ENCODE peak calls at places on chromosome 10, in five cellular contexts. One of them, this sample, is unnamed.

GRCh38 chr10:67663449-67664087 is 32.4 kb downstream of the CTNNA3 start:
- DNase-seq in cardiac muscle cell: no peak
- DNase-seq in tibial nerve: no peak
- DNase-seq in testis: peak
- DNase-seq in A549: no peak
- DNase-seq in this sample: no peak

GRCh38 chr10:11180228-11180627 is 162.6 kb downstream of the CELF2 start:
- DNase-seq in A549: no peak
- DNase-seq in tibial nerve: no peak
- DNase-seq in cardiac muscle cell: no peak
- DNase-seq in testis: no peak
- DNase-seq in this sample: no peak

GRCh38 chr10:35192645-35193249 is 66.1 kb downstream of the CREM start:
- DNase-seq in cardiac muscle cell: no peak
- DNase-seq in A549: no peak
- DNase-seq in testis: no peak
- DNase-seq in tibial nerve: no peak
- DNase-seq in this sample: no peak

GRCh38 chr10:1197384-1197783 is 141.2 kb downstream of the WDR37 start:
- DNase-seq in tibial nerve: no peak
- DNase-seq in cardiac muscle cell: no peak
- DNase-seq in testis: no peak
- DNase-seq in A549: no peak
- DNase-seq in this sample: no peak

GRCh38 chr10:21689881-21690280 is 155.8 kb downstream of the MLLT10 start:
- DNase-seq in A549: no peak
- DNase-seq in testis: no peak
- DNase-seq in cardiac muscle cell: no peak
- DNase-seq in tibial nerve: no peak
- DNase-seq in this sample: no peak

GRCh38 chr10:100186253-100186780 is 488 bp upstream of the ERLIN1 start:
- DNase-seq in cardiac muscle cell: peak
- DNase-seq in testis: peak
- DNase-seq in tibial nerve: peak
- DNase-seq in A549: peak
- DNase-seq in this sample: peak

GRCh38 chr10:21807162-21807561 is 196.4 kb downstream of the DNAJC1 start:
- DNase-seq in tibial nerve: no peak
- DNase-seq in testis: no peak
- DNase-seq in cardiac muscle cell: peak
- DNase-seq in A549: no peak
- DNase-seq in this sample: peak

GRCh38 chr10:25748509-25748908 is 185.5 kb upstream of the MYO3A start:
- DNase-seq in testis: no peak
- DNase-seq in tibial nerve: no peak
- DNase-seq in A549: no peak
- DNase-seq in cardiac muscle cell: no peak
- DNase-seq in this sample: no peak

GRCh38 chr10:84140036-84140379 is 699 bp downstream of the GHITM start:
- DNase-seq in testis: peak
- DNase-seq in cardiac muscle cell: peak
- DNase-seq in A549: peak
- DNase-seq in tibial nerve: peak
- DNase-seq in this sample: no peak

GRCh38 chr10:96298362-96298761 is 5.9 kb upstream of the DNTT start:
- DNase-seq in cardiac muscle cell: no peak
- DNase-seq in testis: no peak
- DNase-seq in tibial nerve: no peak
- DNase-seq in A549: no peak
- DNase-seq in this sample: no peak
- H3K27ac ChIP-seq in cardiac muscle cell: no peak
- H3K27ac ChIP-seq in testis: no peak
- H3K27ac ChIP-seq in tibial nerve: no peak
- H3K27ac ChIP-seq in A549: no peak
- H3K27ac ChIP-seq in this sample: no peak

DNA sequence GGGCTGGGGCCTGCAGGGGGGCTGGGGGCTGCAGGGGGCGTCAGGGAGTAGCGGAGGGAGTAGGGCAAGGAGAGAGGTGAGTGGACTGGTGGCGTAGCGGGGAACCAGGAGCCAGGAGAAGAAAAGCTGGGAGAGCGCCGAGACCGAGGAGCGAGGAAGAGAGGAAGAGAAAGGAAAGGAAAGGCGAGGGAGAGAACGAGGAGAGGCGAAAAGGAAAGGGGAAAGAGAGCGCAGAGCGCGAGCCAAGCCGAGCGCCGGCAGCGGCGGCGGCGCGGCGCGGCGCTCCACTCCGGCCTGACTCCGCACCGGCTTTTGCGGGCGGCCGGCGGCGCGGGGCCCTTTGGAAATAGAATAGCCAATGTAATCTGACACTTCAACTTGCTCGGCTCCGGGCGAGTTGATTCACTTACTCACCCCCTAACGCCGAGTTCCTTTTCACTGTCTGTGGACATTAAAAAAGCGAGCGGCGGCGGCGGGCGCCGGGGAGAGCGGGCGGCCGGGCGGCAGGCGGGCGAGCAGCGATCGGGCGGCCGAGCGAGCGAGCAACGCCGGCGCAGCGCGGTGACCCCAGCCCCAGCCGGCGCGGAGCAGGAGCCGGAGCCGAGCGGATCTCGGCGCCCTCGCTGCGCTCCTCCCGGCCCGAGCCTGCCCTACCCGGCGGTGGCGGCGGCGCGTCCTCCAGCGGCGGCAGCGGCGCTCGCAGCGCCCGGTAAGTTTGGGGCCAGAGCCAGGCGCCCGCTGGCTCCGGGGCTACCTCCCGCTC is at the start of gene ZMIZ1:
- DNase-seq in cardiac muscle cell: peak
- DNase-seq in testis: peak
- DNase-seq in A549: peak
- DNase-seq in tibial nerve: peak
- DNase-seq in this sample: peak
- TF ChIP-seq CTCF in cardiac muscle cell: peak
- TF ChIP-seq CTCF in testis: peak
- TF ChIP-seq CTCF in A549: no peak
- TF ChIP-seq CTCF in tibial nerve: peak
- TF ChIP-seq CTCF in this sample: no peak

GRCh38 chr10:104483582-104483981 is 129.9 kb downstream of the CFAP58 start:
- DNase-seq in testis: no peak
- DNase-seq in A549: no peak
- DNase-seq in cardiac muscle cell: no peak
- DNase-seq in tibial nerve: no peak
- DNase-seq in this sample: no peak
- H3K27ac ChIP-seq in testis: no peak
- H3K27ac ChIP-seq in A549: no peak
- H3K27ac ChIP-seq in cardiac muscle cell: no peak
- H3K27ac ChIP-seq in tibial nerve: no peak
- H3K27ac ChIP-seq in this sample: no peak

GRCh38 chr10:16847644-16848043 is 30.4 kb upstream of the RSU1 start:
- DNase-seq in cardiac muscle cell: no peak
- DNase-seq in A549: no peak
- DNase-seq in tibial nerve: no peak
- DNase-seq in testis: no peak
- DNase-seq in this sample: no peak
- TF ChIP-seq CTCF in cardiac muscle cell: no peak
- TF ChIP-seq CTCF in A549: no peak
- TF ChIP-seq CTCF in tibial nerve: no peak
- TF ChIP-seq CTCF in testis: no peak
- TF ChIP-seq CTCF in this sample: no peak

DNA sequence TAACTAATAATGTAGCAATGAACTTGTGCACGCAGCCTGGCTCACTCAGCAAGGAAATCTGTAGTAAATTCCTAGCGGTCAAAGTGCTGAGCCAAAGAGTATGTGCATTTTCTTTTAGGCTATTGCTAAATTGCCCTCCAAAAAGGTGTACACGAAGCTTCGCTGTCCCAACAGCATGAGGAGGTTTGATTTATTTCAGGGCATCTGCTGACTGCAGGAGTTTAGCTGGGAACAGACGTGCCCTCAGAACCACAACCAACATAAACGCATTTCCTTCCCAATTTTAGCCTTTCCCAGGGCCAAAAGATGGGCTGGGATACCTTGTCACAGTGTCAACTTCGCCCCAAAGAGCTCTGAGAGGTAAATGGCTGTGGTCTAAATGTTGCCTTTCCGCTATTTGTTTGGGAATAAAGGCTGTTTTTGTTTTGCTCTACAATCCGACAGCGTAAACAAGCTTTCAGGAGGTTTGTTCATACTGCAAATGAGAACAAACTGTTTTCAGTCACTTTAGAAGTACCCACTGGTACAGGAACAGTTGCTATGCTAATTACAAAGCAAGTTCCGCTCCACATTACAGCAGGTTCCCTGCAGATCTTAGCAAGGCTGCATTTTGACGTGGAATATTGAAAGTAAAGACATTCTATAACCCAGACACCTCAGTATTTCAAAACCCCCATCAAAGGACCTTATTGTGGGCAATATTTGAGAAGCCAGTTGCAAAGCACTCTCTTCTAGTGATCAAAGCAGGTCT is 16.7 kb downstream of the VSIR start:
- DNase-seq in A549: no peak
- DNase-seq in cardiac muscle cell: no peak
- DNase-seq in tibial nerve: no peak
- DNase-seq in testis: no peak
- DNase-seq in this sample: no peak
- H3K27ac ChIP-seq in A549: no peak
- H3K27ac ChIP-seq in cardiac muscle cell: no peak
- H3K27ac ChIP-seq in tibial nerve: peak
- H3K27ac ChIP-seq in testis: no peak
- H3K27ac ChIP-seq in this sample: no peak

GRCh38 chr10:3902054-3902808 is 117.2 kb upstream of the KLF6 start:
- DNase-seq in A549: no peak
- DNase-seq in tibial nerve: no peak
- DNase-seq in testis: no peak
- DNase-seq in cardiac muscle cell: peak
- DNase-seq in this sample: no peak
- TF ChIP-seq CTCF in A549: no peak
- TF ChIP-seq CTCF in tibial nerve: no peak
- TF ChIP-seq CTCF in testis: no peak
- TF ChIP-seq CTCF in cardiac muscle cell: no peak
- TF ChIP-seq CTCF in this sample: no peak

DNA sequence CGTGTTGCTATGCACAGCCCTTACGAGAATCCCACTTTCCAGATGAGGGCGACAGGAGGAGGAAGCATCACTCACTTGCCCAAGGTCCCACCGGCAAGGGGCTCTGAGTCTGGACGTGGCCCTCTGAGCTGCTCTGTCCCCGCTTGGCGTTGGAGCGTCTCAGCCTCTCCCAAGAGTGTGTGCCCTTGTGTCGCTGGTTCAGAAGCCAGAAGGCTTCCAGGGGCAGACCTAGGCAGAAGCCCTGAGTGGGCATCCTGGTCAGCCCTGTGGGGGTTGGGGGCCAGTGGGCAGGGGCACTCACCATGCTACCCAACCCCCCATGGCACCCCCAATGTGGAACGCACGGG is 96.7 kb downstream of the LHPP start:
- DNase-seq in A549: no peak
- DNase-seq in cardiac muscle cell: no peak
- DNase-seq in tibial nerve: no peak
- DNase-seq in testis: no peak
- DNase-seq in this sample: no peak
- H3K27ac ChIP-seq in A549: no peak
- H3K27ac ChIP-seq in cardiac muscle cell: no peak
- H3K27ac ChIP-seq in tibial nerve: peak
- H3K27ac ChIP-seq in testis: peak
- H3K27ac ChIP-seq in this sample: no peak

GRCh38 chr10:23034790-23035189 is 60.6 kb upstream of the MSRB2 start:
- DNase-seq in A549: no peak
- DNase-seq in testis: no peak
- DNase-seq in cardiac muscle cell: no peak
- DNase-seq in tibial nerve: no peak
- DNase-seq in this sample: no peak
- TF ChIP-seq CTCF in A549: no peak
- TF ChIP-seq CTCF in testis: no peak
- TF ChIP-seq CTCF in cardiac muscle cell: no peak
- TF ChIP-seq CTCF in tibial nerve: no peak
- TF ChIP-seq CTCF in this sample: no peak

GRCh38 chr10:46096909-46097575 is 51.0 kb upstream of the MSMB start:
- DNase-seq in A549: no peak
- DNase-seq in testis: no peak
- DNase-seq in tibial nerve: no peak
- DNase-seq in cardiac muscle cell: peak
- DNase-seq in this sample: peak
- H3K27ac ChIP-seq in A549: no peak
- H3K27ac ChIP-seq in testis: no peak
- H3K27ac ChIP-seq in tibial nerve: no peak
- H3K27ac ChIP-seq in cardiac muscle cell: peak
- H3K27ac ChIP-seq in this sample: no peak

This sample was measured in A673.